ENCODE peak calls at places on chromosome 7, in four cellular contexts. E is astrocyte, X is B cell, D is stomach. R is an unnamed sample.

GRCh38 chr7:138663741-138664710 is 37.1 kb downstream of the SVOPL start:
- DNase-seq in E (no peak), X (no peak), D (no peak), R (no peak)

GRCh38 chr7:10973942-10974716 is 457 bp downstream of the PHF14 start:
- DNase-seq in E (peak), D (peak), X (no peak), R (peak)

GRCh38 chr7:122767339-122767738 is 64.6 kb upstream of the RNF148 start:
- DNase-seq in D (no peak), X (no peak), E (no peak), R (no peak)

GRCh38 chr7:55247466-55247865 is 117.7 kb upstream of the LANCL2 start:
- DNase-seq in X (no peak), D (no peak), E (peak), R (no peak)

GRCh38 chr7:100745184-100745583 is 11.8 kb downstream of the ZAN start:
- DNase-seq in X (peak), D (peak), E (peak), R (no peak)

GRCh38 chr7:115679976-115680375 is 350.6 kb downstream of the TFEC start:
- DNase-seq in D (no peak), X (no peak), E (peak), R (peak)

GRCh38 chr7:99731638-99732374 is 3.2 kb downstream of the CYP3A7 start:
- DNase-seq in D (no peak), E (no peak), X (no peak), R (no peak)

GRCh38 chr7:44062903-44063295 is 2.5 kb downstream of the PGAM2 start:
- DNase-seq in D (no peak), E (no peak), X (no peak), R (no peak)

GRCh38 chr7:22120391-22121053 is 174.8 kb upstream of the CDCA7L start:
- DNase-seq in D (no peak), E (no peak), X (no peak), R (no peak)

GRCh38 chr7:101418694-101419093 is 56.0 kb downstream of the COL26A1 start:
- DNase-seq in D (no peak), E (no peak), X (no peak), R (no peak)

GRCh38 chr7:42227931-42228591 is 8.9 kb downstream of the GLI3 start:
- DNase-seq in E (peak), X (no peak), D (no peak), R (no peak)

GRCh38 chr7:149071641-149072437 is 18.7 kb downstream of the ZNF786 start:
- DNase-seq in X (peak), E (no peak), D (no peak), R (no peak)

GRCh38 chr7:50727072-50727471 is 55.6 kb downstream of the GRB10 start:
- DNase-seq in X (no peak), D (no peak), E (no peak), R (no peak)

GRCh38 chr7:105806592-105807266 is 69.7 kb downstream of the ATXN7L1 start:
- DNase-seq in X (no peak), E (peak), D (peak), R (peak)

DNA sequence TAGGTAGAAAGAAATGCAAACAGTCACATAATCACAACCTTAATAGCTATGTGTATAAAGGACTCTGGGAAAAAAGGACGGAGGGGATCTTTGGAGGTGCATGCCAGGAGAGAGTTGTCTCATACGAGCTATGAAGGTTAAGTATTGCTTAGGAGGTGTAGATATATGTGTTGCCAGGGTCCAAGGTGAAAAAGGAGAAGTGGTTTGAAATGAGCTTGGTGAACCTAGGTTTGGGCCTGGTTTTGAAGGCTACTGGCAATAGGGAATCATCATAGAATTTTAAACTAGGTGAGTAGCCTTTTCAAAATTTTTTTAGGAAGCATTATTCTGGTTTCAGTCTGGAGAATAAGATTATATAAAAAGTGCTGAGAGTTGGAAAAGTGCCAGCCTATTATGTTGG is 336.8 kb downstream of the AUTS2 start:
- DNase-seq in E (no peak), D (no peak), X (no peak), R (no peak)
- TF ChIP-seq CTCF in E (no peak), D (no peak), X (no peak), R (no peak)

GRCh38 chr7:155629171-155629570 is 15.3 kb upstream of the RBM33 start:
- DNase-seq in D (no peak), E (no peak), X (no peak), R (no peak)

GRCh38 chr7:155635817-155636216 is 8.6 kb upstream of the RBM33 start:
- DNase-seq in X (no peak), E (no peak), D (no peak), R (no peak)

GRCh38 chr7:155637155-155637554 is 7.3 kb upstream of the RBM33 start:
- DNase-seq in X (no peak), D (no peak), E (no peak), R (no peak)

GRCh38 chr7:155625557-155625956 is 18.9 kb upstream of the RBM33 start:
- DNase-seq in D (no peak), X (no peak), E (no peak), R (no peak)

DNA sequence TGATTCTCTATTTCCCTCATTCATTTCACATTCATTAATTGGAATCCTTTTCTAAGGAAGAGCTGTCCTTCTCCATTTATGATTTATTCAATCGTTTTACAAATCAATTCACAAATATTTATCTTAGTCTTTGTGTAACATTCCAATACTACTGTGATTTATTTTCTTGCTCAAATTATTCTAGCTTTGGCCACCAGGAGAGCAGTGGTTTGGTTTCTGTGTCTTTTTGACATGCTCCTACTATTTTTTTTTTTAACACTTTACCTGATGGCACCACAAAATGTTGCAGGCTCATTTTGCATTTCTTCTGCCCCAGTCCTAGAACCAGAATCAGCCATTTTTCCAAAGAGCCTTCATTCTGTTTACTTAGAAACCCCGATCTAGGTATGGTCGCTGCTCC is 13.3 kb upstream of the RBM33 start:
- DNase-seq in X (no peak), D (no peak), E (no peak), R (no peak)
- TF ChIP-seq CTCF in X (no peak), D (no peak), E (no peak), R (no peak)

GRCh38 chr7:2005746-2006145 is 227.0 kb downstream of the MAD1L1 start:
- DNase-seq in E (no peak), X (peak), D (no peak), R (no peak)

GRCh38 chr7:2003451-2003930 is 229.3 kb downstream of the MAD1L1 start:
- DNase-seq in E (no peak), D (no peak), X (peak), R (no peak)

GRCh38 chr7:2003931-2004812 is 228.6 kb downstream of the MAD1L1 start:
- DNase-seq in E (no peak), X (peak), D (no peak), R (no peak)

GRCh38 chr7:2006231-2006771 is 226.4 kb downstream of the MAD1L1 start:
- DNase-seq in E (no peak), X (peak), D (no peak), R (no peak)

GRCh38 chr7:2004841-2005351 is 227.8 kb downstream of the MAD1L1 start:
- DNase-seq in E (no peak), X (peak), D (no peak), R (no peak)
- TF ChIP-seq CTCF in E (no peak), X (no peak), D (no peak), R (no peak)

DNA sequence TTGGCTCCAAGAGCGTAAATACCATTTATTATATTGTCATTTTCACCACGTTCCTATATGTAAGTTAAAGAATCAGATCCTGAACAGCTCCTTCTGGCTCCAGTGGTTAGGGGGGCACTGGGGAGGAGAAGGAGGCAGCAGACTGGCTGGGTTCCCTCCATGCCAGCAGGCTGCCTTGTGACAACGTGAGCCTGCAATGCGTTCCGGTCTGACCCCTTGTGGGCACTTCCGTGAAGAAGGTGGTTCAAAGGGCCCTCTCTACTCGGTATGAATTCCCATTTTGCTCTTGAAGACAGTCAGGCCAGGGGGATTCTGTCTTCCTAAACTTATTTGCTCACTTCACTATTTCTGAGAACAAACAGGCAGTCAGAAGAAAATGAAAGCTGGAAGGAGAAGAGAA is 253.4 kb downstream of the BMPER start:
- DNase-seq in D (no peak), X (no peak), E (no peak), R (no peak)
- TF ChIP-seq CTCF in D (no peak), X (no peak), E (no peak), R (no peak)

R was measured in MCF 10A.